ENCODE peak calls at places on chromosomes 11 and 22, in ten cellular contexts. V, F, K, Z, W, J, M, X, Y and I are unnamed samples.

GRCh38 chr11:13446444-13446843 is 16.6 kb downstream of the BTBD10 start:
- DNase-seq in X (no peak), V (peak), K (no peak), Z (no peak), Y (no peak), J (no peak), M (peak), F (no peak), W (no peak), I (no peak)

GRCh38 chr22:30097861-30098260 is 17.6 kb downstream of the HORMAD2 start:
- DNase-seq in Y (no peak), X (no peak), V (no peak), F (no peak), W (no peak), J (no peak), Z (no peak), M (no peak), K (no peak), I (no peak)

GRCh38 chr11:126307706-126308105 is 3.8 kb downstream of the DCPS start:
- DNase-seq in K (no peak), W (no peak), J (no peak), Y (no peak), M (peak), V (peak), Z (no peak), X (peak), F (no peak), I (no peak)

GRCh38 chr11:7257744-7258143 is 6.0 kb downstream of the SYT9 start:
- DNase-seq in X (no peak), F (no peak), V (no peak), M (no peak), W (no peak), Z (no peak), J (no peak), K (no peak), Y (no peak), I (no peak)

GRCh38 chr11:18736590-18737148 is 10.7 kb upstream of the IGSF22 start:
- DNase-seq in V (no peak), J (no peak), Z (no peak), K (no peak), X (no peak), Y (no peak), F (no peak), W (no peak), M (no peak), I (no peak)

GRCh38 chr11:8998017-8998416 is 5.8 kb downstream of the NRIP3 start:
- DNase-seq in Y (no peak), X (no peak), M (no peak), K (no peak), V (no peak), F (no peak), Z (no peak), W (no peak), J (no peak), I (no peak)

GRCh38 chr11:76811259-76811658 is 28.1 kb downstream of the TSKU start:
- DNase-seq in Y (no peak), W (no peak), M (no peak), F (no peak), Z (no peak), X (no peak), V (no peak), J (no peak), K (no peak), I (no peak)

GRCh38 chr22:20033045-20033706 is 12.3 kb downstream of the TANGO2 start:
- DNase-seq in J (no peak), Z (no peak), Y (no peak), F (no peak), V (no peak), X (no peak), M (no peak), W (no peak), K (peak), I (no peak)

GRCh38 chr11:120129570-120129969 is 8.3 kb downstream of the TRIM29 start:
- DNase-seq in W (no peak), M (no peak), V (no peak), F (no peak), J (no peak), Y (no peak), K (no peak), X (no peak), Z (no peak), I (no peak)

GRCh38 chr22:25113316-25113721 is 86.3 kb upstream of the CRYBB3 start:
- DNase-seq in V (no peak), Z (no peak), X (no peak), J (no peak), F (no peak), M (peak), Y (peak), W (no peak), K (no peak), I (no peak)

GRCh38 chr11:115047631-115048030 is 369.3 kb downstream of the NXPE2 start:
- DNase-seq in V (no peak), F (no peak), W (no peak), K (no peak), X (no peak), J (no peak), M (no peak), Z (no peak), Y (no peak), I (no peak)

GRCh38 chr11:73950869-73951710 is at the start of gene DNAJB13:
- DNase-seq in V (peak), X (peak), K (no peak), Z (no peak), M (peak), J (peak), F (no peak), Y (peak), W (no peak), I (no peak)

GRCh38 chr11:64754124-64754918 is 5.5 kb downstream of the PYGM start:
- DNase-seq in F (no peak), J (no peak), X (no peak), Z (no peak), K (no peak), W (no peak), M (no peak), V (no peak), Y (no peak), I (no peak)

GRCh38 chr11:128720522-128720985 is 26.7 kb downstream of the FLI1 start:
- DNase-seq in Z (peak), W (no peak), Y (no peak), F (peak), X (peak), J (no peak), M (no peak), K (no peak), V (no peak), I (no peak)

GRCh38 chr11:59418151-59418550 is 8.1 kb downstream of the OR5A2 start:
- DNase-seq in F (no peak), K (no peak), Y (no peak), M (no peak), V (no peak), Z (no peak), W (no peak), J (no peak), X (no peak), I (no peak)

GRCh38 chr22:46000081-46001027 is 23.4 kb upstream of the WNT7B start:
- DNase-seq in F (no peak), K (no peak), Y (no peak), X (no peak), M (no peak), V (no peak), W (no peak), J (no peak), Z (no peak), I (no peak)

GRCh38 chr11:67057410-67057757 is 737 bp downstream of the RHOD start:
- DNase-seq in K (no peak), M (no peak), W (no peak), V (no peak), F (no peak), X (no peak), Z (no peak), Y (no peak), J (no peak), I (no peak)

GRCh38 chr22:37187891-37188761 is at the start of gene C1QTNF6:
- DNase-seq in Y (no peak), K (no peak), X (peak), F (no peak), W (no peak), Z (no peak), M (peak), J (no peak), V (no peak), I (no peak)

GRCh38 chr11:118872403-118872821 is 11.3 kb upstream of the CXCR5 start:
- DNase-seq in J (no peak), K (no peak), Y (no peak), M (no peak), W (no peak), X (no peak), Z (peak), F (peak), V (no peak), I (no peak)

GRCh38 chr22:47786650-47787290 is 1024.3 kb downstream of the TBC1D22A start:
- DNase-seq in Z (no peak), F (no peak), M (no peak), Y (no peak), V (no peak), X (no peak), W (no peak), J (no peak), K (no peak), I (no peak)

GRCh38 chr11:123188508-123189165 is 6.4 kb downstream of the CLMP start:
- DNase-seq in X (no peak), F (no peak), Y (no peak), K (no peak), V (peak), W (peak), M (peak), J (no peak), Z (no peak), I (no peak)

GRCh38 chr11:45106006-45106405 is 40.4 kb upstream of the PRDM11 start:
- DNase-seq in M (no peak), V (no peak), K (no peak), W (no peak), Z (no peak), J (no peak), Y (no peak), F (no peak), X (no peak), I (no peak)

GRCh38 chr22:19873138-19873959 is 18.7 kb upstream of the GNB1L start:
- DNase-seq in Z (peak), J (no peak), K (peak), X (no peak), M (no peak), V (no peak), F (no peak), W (no peak), Y (no peak), I (peak)

GRCh38 chr11:73306977-73307322 is 1.1 kb upstream of the ARHGEF17 start:
- DNase-seq in J (no peak), F (no peak), V (no peak), Z (no peak), Y (no peak), X (no peak), W (no peak), M (no peak), K (no peak), I (no peak)

GRCh38 chr11:62400281-62400680 is 18.6 kb upstream of the SCGB1A1 start:
- DNase-seq in X (no peak), W (no peak), Z (no peak), K (no peak), V (no peak), M (no peak), Y (no peak), J (no peak), F (no peak), I (no peak)

GRCh38 chr11:74925281-74925680 is 23.6 kb downstream of the XRRA1 start:
- DNase-seq in J (no peak), F (no peak), W (peak), K (no peak), M (no peak), X (no peak), V (peak), Y (no peak), Z (no peak), I (no peak)

GRCh38 chr11:1407668-1408067 is 17.9 kb downstream of the BRSK2 start:
- DNase-seq in X (no peak), W (no peak), Z (no peak), F (no peak), J (no peak), V (no peak), Y (no peak), M (no peak), K (no peak), I (no peak)

GRCh38 chr11:89491141-89491690 is at the start of gene NOX4:
- DNase-seq in Y (peak), K (peak), F (no peak), W (peak), Z (no peak), X (peak), J (no peak), V (peak), M (peak), I (no peak)